ENCODE peak calls at places on chromosomes 5 and 9, in seven cellular contexts. One of them, this sample, is unnamed.

GRCh38 chr5:40904994-40905306 is 4.3 kb upstream of the C7 start:
- DNase-seq in foreskin keratinocyte: no peak
- DNase-seq in spleen: no peak
- DNase-seq in cardiac muscle cell: no peak
- DNase-seq in mesothelial cell of epicardium: no peak
- DNase-seq in lower lobe of right lung: no peak
- DNase-seq in HepG2: no peak
- DNase-seq in this sample: no peak

GRCh38 chr9:104991144-104991953 is 63.4 kb upstream of the ABCA1 start:
- DNase-seq in foreskin keratinocyte: peak
- DNase-seq in spleen: peak
- DNase-seq in lower lobe of right lung: peak
- DNase-seq in HepG2: peak
- DNase-seq in cardiac muscle cell: peak
- DNase-seq in mesothelial cell of epicardium: peak
- DNase-seq in this sample: peak

GRCh38 chr9:108119530-108120113 is 630.1 kb upstream of the KLF4 start:
- DNase-seq in cardiac muscle cell: peak
- DNase-seq in mesothelial cell of epicardium: no peak
- DNase-seq in lower lobe of right lung: no peak
- DNase-seq in HepG2: no peak
- DNase-seq in spleen: no peak
- DNase-seq in foreskin keratinocyte: no peak
- DNase-seq in this sample: no peak

GRCh38 chr9:133478851-133479711 is at the start of gene SLC2A6:
- DNase-seq in mesothelial cell of epicardium: peak
- DNase-seq in HepG2: peak
- DNase-seq in foreskin keratinocyte: peak
- DNase-seq in cardiac muscle cell: peak
- DNase-seq in lower lobe of right lung: peak
- DNase-seq in spleen: peak
- DNase-seq in this sample: peak

GRCh38 chr5:173885481-173886010 is 2.6 kb upstream of the CPEB4 start:
- DNase-seq in foreskin keratinocyte: no peak
- DNase-seq in cardiac muscle cell: peak
- DNase-seq in lower lobe of right lung: no peak
- DNase-seq in HepG2: no peak
- DNase-seq in spleen: no peak
- DNase-seq in mesothelial cell of epicardium: no peak
- DNase-seq in this sample: no peak

GRCh38 chr5:181241393-181241975 is 2.2 kb downstream of the RACK1 start:
- DNase-seq in cardiac muscle cell: peak
- DNase-seq in mesothelial cell of epicardium: no peak
- DNase-seq in spleen: no peak
- DNase-seq in foreskin keratinocyte: peak
- DNase-seq in HepG2: peak
- DNase-seq in lower lobe of right lung: no peak
- DNase-seq in this sample: no peak

GRCh38 chr9:36136277-36136893 is at the start of gene GLIPR2:
- DNase-seq in lower lobe of right lung: peak
- DNase-seq in HepG2: peak
- DNase-seq in mesothelial cell of epicardium: peak
- DNase-seq in spleen: peak
- DNase-seq in foreskin keratinocyte: no peak
- DNase-seq in cardiac muscle cell: peak
- DNase-seq in this sample: no peak

GRCh38 chr9:77648458-77649108 is 461 bp upstream of the GNA14 start:
- DNase-seq in lower lobe of right lung: peak
- DNase-seq in mesothelial cell of epicardium: no peak
- DNase-seq in cardiac muscle cell: peak
- DNase-seq in foreskin keratinocyte: no peak
- DNase-seq in HepG2: no peak
- DNase-seq in spleen: peak
- DNase-seq in this sample: no peak

GRCh38 chr5:12777342-12777741 is 873.1 kb upstream of the CTNND2 start:
- DNase-seq in mesothelial cell of epicardium: no peak
- DNase-seq in HepG2: no peak
- DNase-seq in lower lobe of right lung: no peak
- DNase-seq in foreskin keratinocyte: no peak
- DNase-seq in cardiac muscle cell: no peak
- DNase-seq in spleen: no peak
- DNase-seq in this sample: no peak

GRCh38 chr9:108400267-108400666 is 455.5 kb downstream of the ACTL7B start:
- DNase-seq in lower lobe of right lung: no peak
- DNase-seq in foreskin keratinocyte: no peak
- DNase-seq in HepG2: no peak
- DNase-seq in cardiac muscle cell: no peak
- DNase-seq in spleen: no peak
- DNase-seq in mesothelial cell of epicardium: no peak
- DNase-seq in this sample: no peak

GRCh38 chr5:55868846-55869245 is 17.7 kb downstream of the IL31RA start:
- DNase-seq in cardiac muscle cell: peak
- DNase-seq in lower lobe of right lung: no peak
- DNase-seq in foreskin keratinocyte: peak
- DNase-seq in mesothelial cell of epicardium: no peak
- DNase-seq in spleen: no peak
- DNase-seq in HepG2: peak
- DNase-seq in this sample: no peak

GRCh38 chr9:75788006-75788634 is 102.4 kb upstream of the PCSK5 start:
- DNase-seq in cardiac muscle cell: peak
- DNase-seq in spleen: no peak
- DNase-seq in mesothelial cell of epicardium: no peak
- DNase-seq in foreskin keratinocyte: no peak
- DNase-seq in lower lobe of right lung: no peak
- DNase-seq in HepG2: no peak
- DNase-seq in this sample: no peak

GRCh38 chr5:168798065-168799023 is 219.2 kb upstream of the PANK3 start:
- DNase-seq in lower lobe of right lung: no peak
- DNase-seq in HepG2: no peak
- DNase-seq in spleen: no peak
- DNase-seq in cardiac muscle cell: no peak
- DNase-seq in foreskin keratinocyte: no peak
- DNase-seq in mesothelial cell of epicardium: no peak
- DNase-seq in this sample: no peak

GRCh38 chr9:77952641-77953341 is 78.8 kb downstream of the GNAQ start:
- DNase-seq in foreskin keratinocyte: no peak
- DNase-seq in lower lobe of right lung: no peak
- DNase-seq in HepG2: no peak
- DNase-seq in mesothelial cell of epicardium: no peak
- DNase-seq in cardiac muscle cell: peak
- DNase-seq in spleen: no peak
- DNase-seq in this sample: no peak

GRCh38 chr5:16480821-16481538 is 15.4 kb upstream of the ZNF622 start:
- DNase-seq in HepG2: no peak
- DNase-seq in mesothelial cell of epicardium: no peak
- DNase-seq in foreskin keratinocyte: peak
- DNase-seq in cardiac muscle cell: no peak
- DNase-seq in lower lobe of right lung: no peak
- DNase-seq in spleen: no peak
- DNase-seq in this sample: no peak

GRCh38 chr5:5886812-5887486 is 464.5 kb downstream of the ICE1 start:
- DNase-seq in mesothelial cell of epicardium: peak
- DNase-seq in HepG2: peak
- DNase-seq in spleen: peak
- DNase-seq in lower lobe of right lung: peak
- DNase-seq in foreskin keratinocyte: no peak
- DNase-seq in cardiac muscle cell: no peak
- DNase-seq in this sample: no peak

GRCh38 chr5:66440202-66440680 is 156.0 kb upstream of the MAST4 start:
- DNase-seq in mesothelial cell of epicardium: no peak
- DNase-seq in HepG2: no peak
- DNase-seq in foreskin keratinocyte: peak
- DNase-seq in lower lobe of right lung: no peak
- DNase-seq in cardiac muscle cell: peak
- DNase-seq in spleen: no peak
- DNase-seq in this sample: no peak

GRCh38 chr5:98402130-98402529 is 371.3 kb upstream of the RGMB start:
- DNase-seq in mesothelial cell of epicardium: no peak
- DNase-seq in cardiac muscle cell: no peak
- DNase-seq in HepG2: no peak
- DNase-seq in spleen: no peak
- DNase-seq in foreskin keratinocyte: no peak
- DNase-seq in lower lobe of right lung: no peak
- DNase-seq in this sample: no peak

GRCh38 chr9:127490831-127491230 is 39.5 kb downstream of the LRSAM1 start:
- DNase-seq in lower lobe of right lung: no peak
- DNase-seq in foreskin keratinocyte: no peak
- DNase-seq in cardiac muscle cell: no peak
- DNase-seq in HepG2: no peak
- DNase-seq in mesothelial cell of epicardium: no peak
- DNase-seq in spleen: no peak
- DNase-seq in this sample: no peak

GRCh38 chr9:127488946-127489345 is 37.6 kb downstream of the LRSAM1 start:
- DNase-seq in mesothelial cell of epicardium: no peak
- DNase-seq in foreskin keratinocyte: no peak
- DNase-seq in cardiac muscle cell: no peak
- DNase-seq in HepG2: no peak
- DNase-seq in lower lobe of right lung: no peak
- DNase-seq in spleen: no peak
- DNase-seq in this sample: no peak

GRCh38 chr9:127492616-127493015 is 41.3 kb downstream of the LRSAM1 start:
- DNase-seq in cardiac muscle cell: no peak
- DNase-seq in lower lobe of right lung: no peak
- DNase-seq in foreskin keratinocyte: no peak
- DNase-seq in HepG2: no peak
- DNase-seq in spleen: no peak
- DNase-seq in mesothelial cell of epicardium: no peak
- DNase-seq in this sample: no peak

GRCh38 chr9:127491516-127491915 is 40.2 kb downstream of the LRSAM1 start:
- DNase-seq in lower lobe of right lung: no peak
- DNase-seq in HepG2: no peak
- DNase-seq in mesothelial cell of epicardium: no peak
- DNase-seq in cardiac muscle cell: no peak
- DNase-seq in foreskin keratinocyte: no peak
- DNase-seq in spleen: no peak
- DNase-seq in this sample: no peak

DNA sequence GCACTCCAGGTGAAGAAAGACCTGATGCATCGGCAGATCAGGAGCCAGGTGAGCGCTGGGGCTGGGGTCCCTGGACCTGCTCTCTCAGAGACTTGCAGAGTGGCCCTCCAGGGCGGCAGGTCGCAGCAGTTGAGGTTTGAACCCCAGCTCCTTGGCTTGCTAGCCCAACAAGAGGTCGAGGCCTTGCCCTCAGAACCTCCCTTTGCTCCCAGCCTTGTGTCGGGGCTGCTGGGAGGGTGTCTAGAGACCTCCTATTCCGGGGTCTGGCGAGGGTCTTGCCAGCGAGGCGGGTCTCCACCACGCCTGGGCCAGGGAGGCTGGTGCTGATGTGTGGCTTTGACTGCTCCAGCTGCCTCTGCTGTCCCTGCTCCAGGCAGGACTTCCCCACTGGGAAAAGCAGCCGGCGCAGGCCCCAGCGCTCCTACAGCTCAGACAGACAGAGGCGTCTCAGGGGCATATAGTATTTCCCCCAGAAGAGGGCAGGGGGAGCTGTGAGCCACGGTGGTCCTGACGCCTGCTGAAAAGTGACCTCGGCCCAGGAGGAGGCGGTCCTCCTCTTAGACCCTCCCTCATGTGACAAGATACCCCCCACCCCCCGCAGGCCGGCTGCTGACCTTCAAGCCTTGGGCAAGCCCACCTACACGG is 38.3 kb downstream of the LRSAM1 start:
- DNase-seq in mesothelial cell of epicardium: no peak
- DNase-seq in foreskin keratinocyte: no peak
- DNase-seq in HepG2: no peak
- DNase-seq in cardiac muscle cell: no peak
- DNase-seq in lower lobe of right lung: no peak
- DNase-seq in spleen: no peak
- DNase-seq in this sample: no peak
- TF ChIP-seq CTCF in mesothelial cell of epicardium: no peak
- TF ChIP-seq CTCF in foreskin keratinocyte: no peak
- TF ChIP-seq CTCF in HepG2: no peak
- TF ChIP-seq CTCF in cardiac muscle cell: no peak
- TF ChIP-seq CTCF in lower lobe of right lung: no peak
- TF ChIP-seq CTCF in spleen: no peak
- TF ChIP-seq CTCF in this sample: peak

DNA sequence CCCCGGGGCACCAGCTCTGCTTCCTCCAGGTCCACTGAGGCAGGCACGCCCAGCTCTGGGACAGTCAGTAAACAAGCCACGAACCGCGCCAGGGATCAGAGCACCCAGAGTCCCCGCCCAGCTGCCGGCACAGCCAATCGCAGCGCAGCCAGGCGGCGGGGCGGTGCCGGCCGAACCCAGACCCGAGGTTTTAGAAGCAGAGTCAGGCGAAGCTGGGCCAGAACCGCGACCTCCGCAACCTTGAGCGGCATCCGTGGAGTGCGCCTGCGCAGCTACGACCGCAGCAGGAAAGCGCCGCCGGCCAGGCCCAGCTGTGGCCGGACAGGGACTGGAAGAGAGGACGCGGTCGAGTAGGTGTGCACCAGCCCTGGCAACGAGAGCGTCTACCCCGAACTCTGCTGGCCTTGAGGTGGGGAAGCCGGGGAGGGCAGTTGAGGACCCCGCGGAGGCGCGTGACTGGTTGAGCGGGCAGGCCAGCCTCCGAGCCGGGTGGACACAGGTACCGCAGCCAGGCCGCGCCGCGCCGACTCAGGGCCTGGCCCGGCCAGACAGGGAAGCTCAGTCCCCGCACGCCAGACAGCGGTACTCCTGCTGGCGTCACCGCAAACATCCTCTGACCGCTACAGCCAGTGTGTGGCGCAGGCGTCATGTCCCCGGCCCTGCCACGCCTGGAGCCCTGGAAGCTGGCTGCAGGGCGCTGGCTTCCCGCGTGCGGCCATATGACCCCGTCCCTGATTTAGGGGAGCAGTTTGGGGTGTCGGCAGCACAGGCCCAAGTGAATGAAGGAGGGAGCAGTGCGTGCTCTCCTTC is at the start of gene CTSL:
- DNase-seq in cardiac muscle cell: peak
- DNase-seq in foreskin keratinocyte: peak
- DNase-seq in lower lobe of right lung: peak
- DNase-seq in HepG2: peak
- DNase-seq in mesothelial cell of epicardium: peak
- DNase-seq in spleen: peak
- DNase-seq in this sample: peak
- TF ChIP-seq CTCF in cardiac muscle cell: peak
- TF ChIP-seq CTCF in foreskin keratinocyte: peak
- TF ChIP-seq CTCF in lower lobe of right lung: peak
- TF ChIP-seq CTCF in HepG2: peak
- TF ChIP-seq CTCF in mesothelial cell of epicardium: no peak
- TF ChIP-seq CTCF in spleen: no peak
- TF ChIP-seq CTCF in this sample: peak

DNA sequence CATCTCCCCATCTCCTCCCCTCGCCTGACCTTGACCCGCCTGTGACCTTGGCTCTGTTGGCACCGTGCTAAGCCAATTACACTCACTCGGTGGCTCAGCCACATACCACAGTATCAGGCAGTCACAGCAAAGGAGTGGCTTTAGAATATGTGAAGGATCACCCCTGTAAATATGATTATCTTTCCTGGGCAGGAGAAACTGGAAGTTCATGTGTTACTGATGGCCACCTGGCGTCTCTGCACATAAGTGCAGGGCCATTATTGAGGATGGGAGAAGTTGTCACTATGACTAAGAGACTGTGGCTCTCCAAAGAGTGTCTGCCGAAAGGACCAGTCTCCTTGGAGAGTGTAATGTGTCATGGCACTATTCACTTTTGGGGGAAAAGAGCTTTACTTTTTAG is 116.9 kb upstream of the S1PR3 start:
- DNase-seq in cardiac muscle cell: no peak
- DNase-seq in lower lobe of right lung: no peak
- DNase-seq in mesothelial cell of epicardium: no peak
- DNase-seq in HepG2: peak
- DNase-seq in spleen: no peak
- DNase-seq in foreskin keratinocyte: no peak
- DNase-seq in this sample: no peak
- TF ChIP-seq CTCF in cardiac muscle cell: no peak
- TF ChIP-seq CTCF in lower lobe of right lung: no peak
- TF ChIP-seq CTCF in mesothelial cell of epicardium: no peak
- TF ChIP-seq CTCF in HepG2: peak
- TF ChIP-seq CTCF in spleen: no peak
- TF ChIP-seq CTCF in foreskin keratinocyte: peak
- TF ChIP-seq CTCF in this sample: no peak

GRCh38 chr9:14347408-14348224 is 33.7 kb upstream of the NFIB start:
- DNase-seq in HepG2: no peak
- DNase-seq in mesothelial cell of epicardium: peak
- DNase-seq in lower lobe of right lung: no peak
- DNase-seq in spleen: no peak
- DNase-seq in foreskin keratinocyte: peak
- DNase-seq in cardiac muscle cell: peak
- DNase-seq in this sample: no peak
- TF ChIP-seq CTCF in HepG2: no peak
- TF ChIP-seq CTCF in mesothelial cell of epicardium: no peak
- TF ChIP-seq CTCF in lower lobe of right lung: no peak
- TF ChIP-seq CTCF in spleen: no peak
- TF ChIP-seq CTCF in foreskin keratinocyte: peak
- TF ChIP-seq CTCF in cardiac muscle cell: peak
- TF ChIP-seq CTCF in this sample: no peak

This sample was measured in type B pancreatic cell.